ENCODE peak calls at places on chromosomes 7 and 10, in five cellular contexts. E is H9, A is trophoblast cell, T is mesenchymal stem cell, J is H1. M is an unnamed sample.

GRCh38 chr10:28393956-28394568 is 91.2 kb upstream of the MPP7 start:
- DNase-seq in E (peak), A (peak), T (peak), J (peak), M (peak)

GRCh38 chr7:50937727-50938126 is 155.0 kb upstream of the GRB10 start:
- DNase-seq in E (no peak), A (no peak), T (no peak), J (no peak), M (no peak)

GRCh38 chr10:89470628-89471027 is 56.3 kb downstream of the IFIT5 start:
- DNase-seq in E (no peak), A (no peak), T (peak), J (no peak), M (no peak)

GRCh38 chr7:66839814-66840213 is 81.2 kb upstream of the TMEM248 start:
- DNase-seq in E (no peak), A (no peak), T (no peak), J (no peak), M (no peak)

GRCh38 chr7:130954918-130955559 is 221.0 kb upstream of the KLF14 start:
- DNase-seq in E (no peak), A (no peak), T (no peak), J (no peak), M (no peak)

GRCh38 chr10:13039761-13040160 is 38.2 kb upstream of the CCDC3 start:
- DNase-seq in E (no peak), A (no peak), T (no peak), J (no peak), M (no peak)

GRCh38 chr7:21064698-21065648 is 278.3 kb upstream of the SP8 start:
- DNase-seq in E (no peak), A (no peak), T (peak), J (no peak), M (no peak)

GRCh38 chr7:157857578-157858075 is 520.8 kb downstream of the DNAJB6 start:
- DNase-seq in E (no peak), A (no peak), T (no peak), J (no peak), M (no peak)

GRCh38 chr7:139830779-139831498 is 1.9 kb downstream of the TBXAS1 start:
- DNase-seq in E (no peak), A (no peak), T (no peak), J (no peak), M (no peak)

DNA sequence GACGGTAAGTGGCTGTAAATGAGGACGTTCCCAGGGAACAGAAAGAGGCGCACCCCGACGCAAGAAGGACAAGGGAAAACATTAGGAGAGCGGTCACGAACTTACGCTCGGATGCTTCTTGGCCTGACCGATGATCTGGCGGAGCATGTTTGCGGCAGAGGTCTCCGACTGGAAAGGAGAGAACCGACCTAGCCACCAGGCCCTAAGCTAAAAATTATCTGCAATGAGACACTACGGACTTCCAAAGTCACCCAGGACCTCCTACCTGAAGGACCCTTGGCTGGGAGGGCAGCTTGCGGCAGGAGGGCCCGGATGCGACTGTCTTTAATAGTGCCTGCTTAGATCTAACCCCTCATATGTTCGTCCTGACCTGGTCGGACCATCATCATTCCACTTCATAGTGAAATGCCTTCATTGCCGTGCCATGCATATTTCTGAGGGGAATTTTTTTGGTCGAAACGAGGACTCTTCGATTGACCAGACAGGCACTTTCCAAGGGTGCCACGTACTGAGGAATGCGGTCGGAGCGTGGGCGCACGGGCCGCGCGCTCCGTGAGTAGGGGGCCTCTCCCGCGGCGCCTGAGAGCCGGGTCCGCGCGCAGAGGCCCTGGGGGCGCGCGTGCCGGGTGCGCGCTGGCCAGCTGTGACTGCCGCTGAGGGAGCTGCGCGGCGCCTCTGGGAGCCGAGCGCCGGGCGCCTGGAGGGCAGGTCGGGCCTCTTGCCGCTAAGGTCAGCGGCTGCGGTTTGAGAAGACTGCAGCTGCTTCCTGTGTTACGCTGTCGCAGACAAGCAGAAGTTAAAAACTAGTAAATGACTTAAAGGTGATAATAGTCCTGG is 33.5 kb upstream of the PHF14 start:
- DNase-seq in E (peak), A (peak), T (peak), J (peak), M (peak)
- H3K23ac ChIP-seq in E (no peak), A (no peak), T (no peak), J (no peak), M (peak)

GRCh38 chr10:97174276-97174775 is 11.4 kb downstream of the SLIT1 start:
- DNase-seq in E (no peak), A (no peak), T (no peak), J (no peak), M (no peak)
- H2BK12ac ChIP-seq in E (no peak), A (no peak), T (no peak), J (peak), M (no peak)

GRCh38 chr7:142566291-142566690 is 183.0 kb upstream of the PRSS1 start:
- DNase-seq in E (no peak), A (no peak), T (no peak), J (no peak), M (no peak)
- H3K23ac ChIP-seq in E (no peak), A (no peak), T (no peak), J (no peak), M (no peak)

DNA sequence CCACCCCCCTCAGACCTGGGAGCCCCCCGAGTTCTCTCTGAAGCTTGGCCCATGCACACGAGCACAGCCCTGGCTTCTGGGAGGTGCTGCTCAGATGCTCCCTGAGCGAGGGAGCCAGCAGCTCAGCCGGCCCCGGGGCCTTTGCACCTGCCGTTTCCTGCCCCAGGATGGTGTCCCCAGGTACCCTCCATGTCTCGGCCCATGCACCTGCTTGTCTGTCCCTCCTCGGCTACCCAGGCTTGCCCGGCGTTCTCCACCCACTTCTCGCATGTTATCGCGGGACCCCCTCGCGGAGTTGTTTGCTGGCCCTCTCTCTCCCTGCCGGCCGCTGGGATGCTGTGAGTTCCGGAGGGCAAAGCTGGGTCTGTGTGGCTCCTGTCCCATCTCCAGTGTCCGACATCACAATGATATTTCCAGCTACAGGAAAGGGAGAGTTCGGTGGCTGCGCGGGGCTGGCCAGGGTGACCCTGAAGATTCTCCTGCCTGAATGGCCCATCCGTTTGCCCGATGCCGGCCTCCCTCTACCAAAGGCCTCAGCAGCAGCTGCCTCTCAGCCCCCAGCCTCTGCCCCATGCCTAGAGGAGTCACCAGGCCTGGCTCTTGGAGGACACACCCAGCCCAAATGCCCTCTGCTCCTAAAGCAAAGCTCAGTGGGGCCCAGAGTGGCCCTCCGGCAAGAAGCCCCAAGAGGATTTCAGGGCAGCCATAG is 12.2 kb upstream of the LFNG start:
- DNase-seq in E (no peak), A (no peak), T (no peak), J (no peak), M (no peak)
- H2BK12ac ChIP-seq in E (no peak), A (no peak), T (no peak), J (no peak), M (peak)

M was measured in neuronal stem cell.